ENCODE peak calls at places on chromosomes 5 and 9, in ten cellular contexts. R is body of pancreas; V is effector memory CD8-positive, alpha-beta T cell; C is amniotic stem cell; M is activated CD4-positive, alpha-beta T cell treated with anti-CD3 and anti-CD28 coated beads, Interleukin-2, amount 50 U/mL, for 1 hour; D is AG04449; Y is AG08395; U is 8988T; S is kidney; P is coronary artery. I is an unnamed sample.

GRCh38 chr9:3957296-3957695 is 342.6 kb downstream of the GLIS3 start:
- DNase-seq in R (no peak), V (no peak), C (no peak), M (no peak), D (no peak), Y (no peak), U (no peak), S (no peak), P (no peak), I (no peak)

GRCh38 chr5:140249536-140249935 is 53.4 kb downstream of the PFDN1 start:
- DNase-seq in R (no peak), V (no peak), C (no peak), M (no peak), D (no peak), Y (no peak), U (no peak), S (no peak), P (no peak), I (no peak)

GRCh38 chr9:107183176-107183575 is 99.9 kb upstream of the RAD23B start:
- DNase-seq in R (no peak), V (no peak), C (no peak), M (no peak), D (no peak), Y (no peak), U (no peak), S (no peak), P (no peak), I (no peak)

GRCh38 chr5:169550227-169550626 is 33.3 kb upstream of the SPDL1 start:
- DNase-seq in R (no peak), V (no peak), C (no peak), M (no peak), D (no peak), Y (no peak), U (no peak), S (no peak), P (no peak), I (no peak)

GRCh38 chr9:33718987-33719386 is 76.4 kb upstream of the PRSS3 start:
- DNase-seq in R (no peak), V (no peak), C (no peak), M (no peak), D (no peak), Y (no peak), U (no peak), S (peak; percentile 65), P (no peak), I (no peak)

GRCh38 chr9:114590328-114590727 is 2.8 kb downstream of the ATP6V1G1 start:
- DNase-seq in R (no peak), V (no peak), C (no peak), M (no peak), D (no peak), Y (no peak), U (no peak), S (no peak), P (no peak), I (no peak)

GRCh38 chr5:10695055-10695649 is 65.9 kb downstream of the DAP start:
- DNase-seq in R (peak; percentile 83), V (no peak), C (peak; percentile 56), M (no peak), D (no peak), Y (peak; percentile 82), U (peak; percentile 85), S (peak; percentile 90), P (no peak), I (peak; percentile 51)

GRCh38 chr5:181211208-181211607 is 6.2 kb upstream of the TRIM7 start:
- DNase-seq in R (no peak), V (no peak), C (no peak), M (no peak), D (no peak), Y (no peak), U (no peak), S (no peak), P (no peak), I (no peak)

GRCh38 chr5:131082034-131082550 is 83.0 kb downstream of the HINT1 start:
- DNase-seq in R (no peak), V (no peak), C (no peak), M (no peak), D (no peak), Y (peak; percentile 8), U (no peak), S (no peak), P (no peak), I (peak; percentile 18)

GRCh38 chr9:124869986-124870560 is 8.1 kb downstream of the ARPC5L start:
- DNase-seq in R (peak; percentile 44), V (peak; percentile 83), C (no peak), M (peak; percentile 68), D (no peak), Y (no peak), U (no peak), S (peak; percentile 87), P (peak; percentile 75), I (no peak)

GRCh38 chr9:87011551-87011950 is 64.2 kb upstream of the GAS1 start:
- DNase-seq in R (no peak), V (no peak), C (no peak), M (no peak), D (no peak), Y (no peak), U (no peak), S (no peak), P (no peak), I (no peak)

GRCh38 chr5:139650689-139651501 is 2.7 kb downstream of the CXXC5 start:
- DNase-seq in R (peak; percentile 79), V (no peak), C (no peak), M (no peak), D (no peak), Y (peak; percentile 56), U (no peak), S (peak; percentile 90), P (no peak), I (no peak)

GRCh38 chr5:174409070-174409469 is 315.3 kb upstream of the MSX2 start:
- DNase-seq in R (no peak), V (no peak), C (no peak), M (no peak), D (no peak), Y (no peak), U (no peak), S (no peak), P (no peak), I (no peak)

GRCh38 chr9:12723409-12724028 is 30.3 kb downstream of the TYRP1 start:
- DNase-seq in R (no peak), V (no peak), C (no peak), M (no peak), D (no peak), Y (peak; percentile 6), U (no peak), S (no peak), P (no peak), I (no peak)

GRCh38 chr5:114565871-114566270 is 204.0 kb downstream of the KCNN2 start:
- DNase-seq in R (no peak), V (no peak), C (no peak), M (no peak), D (no peak), Y (no peak), U (no peak), S (no peak), P (no peak), I (no peak)

GRCh38 chr9:115413766-115414382 is 295.9 kb upstream of the TNC start:
- DNase-seq in R (no peak), V (no peak), C (no peak), M (no peak), D (no peak), Y (peak; percentile 50), U (no peak), S (no peak), P (no peak), I (no peak)

GRCh38 chr5:67299317-67299716 is 102.7 kb upstream of the CD180 start:
- DNase-seq in R (no peak), V (no peak), C (no peak), M (no peak), D (peak; percentile 45), Y (peak; percentile 50), U (no peak), S (no peak), P (no peak), I (peak; percentile 57)

GRCh38 chr9:127580879-127581278 is 31.2 kb upstream of the STXBP1 start:
- DNase-seq in R (no peak), V (no peak), C (no peak), M (no peak), D (no peak), Y (no peak), U (no peak), S (no peak), P (no peak), I (no peak)

GRCh38 chr9:34428325-34428958 is 29.9 kb downstream of the FAM219A start:
- DNase-seq in R (no peak), V (no peak), C (no peak), M (no peak), D (no peak), Y (no peak), U (no peak), S (no peak), P (no peak), I (no peak)

GRCh38 chr9:134621558-134622110 is 20.0 kb upstream of the COL5A1 start:
- DNase-seq in R (peak; percentile 6), V (no peak), C (no peak), M (no peak), D (no peak), Y (no peak), U (no peak), S (no peak), P (no peak), I (no peak)

GRCh38 chr9:17005085-17005484 is 129.8 kb upstream of the CNTLN start:
- DNase-seq in R (peak; percentile 50), V (no peak), C (peak; percentile 57), M (no peak), D (no peak), Y (peak; percentile 74), U (no peak), S (peak; percentile 75), P (no peak), I (peak; percentile 28)

GRCh38 chr9:137311171-137311970 is 9.3 kb upstream of the NRARP start:
- DNase-seq in R (peak; percentile 98), V (no peak), C (no peak), M (no peak), D (no peak), Y (no peak), U (peak; percentile 82), S (peak; percentile 94), P (no peak), I (no peak)

GRCh38 chr5:180289433-180289832 is 2.5 kb downstream of the MAPK9 start:
- DNase-seq in R (peak; percentile 84), V (no peak), C (no peak), M (no peak), D (no peak), Y (no peak), U (no peak), S (peak; percentile 26), P (no peak), I (no peak)

GRCh38 chr5:113166285-113166684 is 189.7 kb downstream of the DCP2 start:
- DNase-seq in R (no peak), V (no peak), C (no peak), M (no peak), D (no peak), Y (peak; percentile 36), U (no peak), S (no peak), P (no peak), I (no peak)

GRCh38 chr5:32173394-32174010 is 617 bp downstream of the GOLPH3 start:
- DNase-seq in R (peak; percentile 78), V (no peak), C (no peak), M (peak; percentile 31), D (no peak), Y (no peak), U (peak; percentile 63), S (peak; percentile 86), P (no peak), I (no peak)

GRCh38 chr5:124176692-124177091 is 569.7 kb downstream of the ZNF608 start:
- DNase-seq in R (peak; percentile 50), V (no peak), C (no peak), M (no peak), D (no peak), Y (no peak), U (no peak), S (no peak), P (peak; percentile 76), I (no peak)

GRCh38 chr5:148457183-148457620 is 73.4 kb downstream of the FBXO38 start:
- DNase-seq in R (no peak), V (peak; percentile 8), C (no peak), M (peak; percentile 7), D (no peak), Y (no peak), U (no peak), S (no peak), P (no peak), I (no peak)

GRCh38 chr9:113537227-113537810 is 73.8 kb downstream of the RGS3 start:
- DNase-seq in R (no peak), V (no peak), C (no peak), M (no peak), D (no peak), Y (no peak), U (no peak), S (no peak), P (peak; percentile 71), I (no peak)

I was measured in GM04504.